ENCODE peak calls at places on chromosomes 1 and 21, in nine cellular contexts. D, B, Y, P, R, U, E, Q and A are unnamed samples.

GRCh38 chr21:45256912-45257672 is 30.6 kb downstream of the POFUT2 start:
- DNase-seq in B (no peak), P (no peak), D (no peak), R (no peak), Y (peak), Q (no peak), E (no peak), U (no peak), A (no peak)

GRCh38 chr1:60173006-60173405 is 99.4 kb upstream of the C1orf87 start:
- DNase-seq in Y (no peak), U (no peak), B (no peak), R (no peak), D (no peak), Q (no peak), E (no peak), P (no peak), A (no peak)

GRCh38 chr1:151443846-151444790 is 15.2 kb downstream of the POGZ start:
- DNase-seq in Q (peak), D (peak), P (peak), R (peak), B (peak), E (peak), U (peak), Y (peak), A (peak)

GRCh38 chr1:193212637-193213036 is 26.2 kb upstream of the B3GALT2 start:
- DNase-seq in Y (no peak), R (no peak), Q (no peak), P (no peak), U (no peak), B (no peak), D (no peak), E (no peak), A (no peak)

GRCh38 chr1:200558866-200559459 is 61.6 kb downstream of the KIF14 start:
- DNase-seq in R (no peak), B (no peak), D (peak), E (no peak), P (no peak), U (no peak), Y (peak), Q (no peak), A (peak)

GRCh38 chr1:78227705-78228260 is 182.0 kb downstream of the GIPC2 start:
- DNase-seq in Y (no peak), P (no peak), Q (no peak), R (no peak), D (no peak), E (no peak), U (no peak), B (no peak), A (no peak)

GRCh38 chr1:5907966-5908365 is 84.3 kb downstream of the NPHP4 start:
- DNase-seq in R (no peak), B (no peak), Q (peak), U (no peak), Y (no peak), P (no peak), E (no peak), D (no peak), A (no peak)

GRCh38 chr1:180815188-180815587 is 97.5 kb upstream of the KIAA1614 start:
- DNase-seq in E (no peak), D (no peak), B (no peak), U (no peak), P (no peak), R (no peak), Q (no peak), Y (no peak), A (no peak)

DNA sequence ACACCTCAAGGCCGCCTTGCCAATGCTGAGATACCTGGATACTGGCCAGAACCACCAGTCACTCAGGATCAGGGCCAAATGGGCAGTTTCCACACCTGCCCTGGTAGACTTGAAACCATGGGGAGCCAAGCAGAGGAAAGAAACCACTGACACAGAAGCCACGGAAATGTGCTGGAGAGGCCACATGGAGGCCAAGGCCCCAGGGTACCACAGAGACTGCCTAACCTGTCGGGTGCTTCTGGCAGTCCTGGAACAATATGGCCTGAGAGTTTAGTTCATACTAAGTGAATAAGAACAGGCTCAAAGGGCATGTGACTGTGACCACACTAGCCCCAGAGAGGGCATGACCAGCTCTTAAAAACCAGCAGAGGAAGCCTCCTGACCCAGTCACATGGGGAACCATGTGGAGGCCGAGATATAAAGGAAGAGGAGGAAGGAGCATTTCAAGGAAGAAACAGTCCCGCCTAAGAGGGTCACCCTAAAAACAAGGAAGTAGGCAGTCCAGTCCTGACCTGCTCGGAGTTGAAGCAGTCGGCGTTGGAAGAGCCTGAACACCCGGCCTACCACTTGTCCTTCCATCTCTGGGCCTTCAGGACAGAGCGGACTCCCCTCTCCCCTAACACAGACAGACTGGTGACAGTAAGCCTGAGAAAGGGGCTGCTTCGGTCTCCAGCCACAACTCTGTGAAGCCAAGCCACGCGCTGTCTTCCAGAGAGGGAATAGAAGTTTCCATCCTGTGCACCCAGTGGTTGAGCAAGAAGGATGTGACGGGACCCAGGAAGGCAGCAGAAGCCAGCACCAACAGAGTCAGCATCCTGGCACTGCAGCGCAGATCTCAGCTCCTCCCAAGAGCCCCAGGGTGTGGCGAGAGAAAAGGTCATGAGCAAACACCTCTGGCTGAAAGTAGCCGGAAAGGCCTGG is at the start of gene DENND2D:
- DNase-seq in B (peak), D (no peak), P (no peak), Y (no peak), E (peak), Q (peak), U (no peak), R (peak), A (no peak)
- H3K4me3 ChIP-seq in B (no peak), D (no peak), P (peak), Y (no peak), E (no peak), Q (peak), U (no peak), R (no peak), A (no peak)

DNA sequence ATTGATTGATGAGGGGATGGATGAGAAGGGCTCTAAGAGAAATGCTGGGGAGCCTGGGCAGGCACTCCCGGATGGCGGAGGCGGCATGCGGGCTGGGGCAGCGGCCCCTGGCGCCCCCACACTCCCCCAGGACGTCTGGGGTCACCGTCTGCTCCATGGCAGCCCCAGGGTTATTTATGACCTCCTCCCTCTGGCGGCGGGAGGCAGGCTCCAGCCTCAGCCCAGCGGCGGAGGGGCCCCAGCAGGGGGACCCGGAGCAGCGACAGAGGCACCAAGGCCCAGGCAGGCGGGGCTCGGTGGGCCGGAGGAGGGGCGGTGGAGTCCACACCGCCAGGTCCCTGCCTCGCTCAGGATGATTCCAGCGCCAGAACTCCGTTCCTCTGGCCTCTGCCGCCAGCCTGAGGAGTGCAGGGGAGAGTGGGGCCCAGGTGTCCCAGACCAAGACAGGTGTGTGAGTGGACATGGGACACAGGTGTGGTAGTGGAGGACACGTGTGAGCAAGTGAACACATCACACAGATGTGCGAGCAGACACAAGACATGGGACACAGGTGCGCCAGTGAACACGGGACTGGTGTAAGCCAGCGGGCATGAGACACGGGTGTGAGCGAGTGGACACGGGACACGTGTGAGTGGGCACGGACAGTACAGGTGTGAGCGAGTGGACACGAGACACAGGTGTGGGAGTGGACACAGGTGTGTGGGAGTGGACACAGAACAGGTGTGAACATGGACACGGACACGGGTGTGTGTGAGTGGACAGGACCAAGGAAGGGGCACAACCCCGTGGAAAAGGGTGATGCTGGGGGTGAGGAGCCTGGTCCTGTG is 2.5 kb upstream of the SAMD11 start:
- DNase-seq in Q (peak), Y (peak), U (peak), P (no peak), D (no peak), B (peak), E (peak), R (no peak), A (no peak)
- H3K4me3 ChIP-seq in Q (no peak), Y (no peak), U (peak), P (no peak), D (no peak), B (no peak), E (no peak), R (no peak), A (no peak)

GRCh38 chr1:27598288-27598687 is 5.7 kb downstream of the AHDC1 start:
- DNase-seq in D (no peak), E (peak), R (no peak), Y (peak), U (no peak), B (no peak), P (no peak), Q (peak), A (no peak)

GRCh38 chr1:27599605-27600499 is 4.1 kb downstream of the AHDC1 start:
- DNase-seq in E (peak), Y (no peak), Q (no peak), R (no peak), B (no peak), U (no peak), D (no peak), P (no peak), A (no peak)

GRCh38 chr1:27600500-27601175 is 3.3 kb downstream of the AHDC1 start:
- DNase-seq in B (no peak), U (no peak), R (no peak), D (no peak), Q (no peak), Y (peak), E (peak), P (no peak), A (no peak)

GRCh38 chr1:27597511-27598216 is 6.3 kb downstream of the AHDC1 start:
- DNase-seq in Y (peak), E (no peak), D (no peak), U (no peak), Q (no peak), B (no peak), R (no peak), P (no peak), A (no peak)

DNA sequence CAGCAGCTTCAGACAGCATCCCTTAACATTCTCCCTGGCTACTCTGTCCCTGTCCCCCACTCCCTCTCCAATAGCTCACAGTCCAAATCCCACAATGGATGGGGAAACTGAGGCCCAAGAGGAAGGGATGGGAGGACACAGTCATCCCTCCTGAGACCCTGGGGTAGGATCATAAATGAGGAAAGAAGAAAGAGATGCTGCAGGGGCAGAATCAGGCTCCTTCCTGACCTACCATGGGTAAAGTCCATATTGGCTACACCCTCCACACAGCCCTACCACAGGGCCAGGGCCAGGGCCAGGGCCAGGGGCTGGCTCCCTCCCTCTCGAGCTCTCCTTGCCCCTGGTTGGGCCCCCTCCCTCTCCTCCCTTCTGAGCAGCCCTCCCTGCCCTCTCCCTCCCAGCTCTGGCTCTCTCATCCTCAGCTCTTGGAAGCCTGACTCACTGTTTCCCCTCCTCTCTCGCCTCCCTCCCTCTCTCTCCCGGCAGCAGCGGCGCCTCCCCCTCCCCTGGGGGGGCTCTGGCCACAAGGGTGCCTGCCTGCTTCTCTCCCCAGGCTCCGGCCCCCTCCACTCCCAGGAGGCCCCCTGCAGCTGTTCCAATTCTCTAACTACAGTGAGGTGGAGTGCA is 4.9 kb downstream of the AHDC1 start:
- DNase-seq in D (no peak), P (no peak), Q (peak), Y (peak), R (peak), E (peak), U (peak), B (peak), A (no peak)
- H3K4me3 ChIP-seq in D (peak), P (no peak), Q (peak), Y (no peak), R (no peak), E (peak), U (no peak), B (no peak), A (peak)

GRCh38 chr1:10451286-10451685 is 1.5 kb downstream of the CORT start:
- DNase-seq in Q (no peak), R (no peak), E (no peak), Y (peak), B (no peak), D (no peak), P (no peak), U (peak), A (no peak)
- H3K4me3 ChIP-seq in Q (no peak), R (no peak), E (no peak), Y (peak), B (no peak), D (peak), P (no peak), U (no peak), A (peak)

DNA sequence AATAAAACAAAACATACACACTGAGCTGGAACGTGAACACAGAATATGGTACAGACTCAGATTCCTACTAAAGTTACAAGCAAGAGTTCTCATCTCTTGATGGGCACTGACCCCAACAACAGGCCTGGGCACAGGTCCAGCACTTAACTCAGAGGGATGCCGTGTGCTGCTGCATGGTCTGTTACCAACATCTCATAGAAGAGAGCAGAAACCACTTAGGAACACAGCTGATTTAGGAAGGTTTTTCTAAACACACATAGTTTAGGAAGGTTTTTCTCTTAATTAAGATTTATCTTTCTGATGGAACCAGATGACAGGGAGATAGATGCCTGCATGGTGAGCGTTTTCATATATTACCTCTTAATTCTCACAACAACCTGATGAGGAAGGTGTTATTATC is 1.5 kb downstream of the GCLM start:
- DNase-seq in Q (peak), U (no peak), Y (peak), D (peak), R (no peak), B (no peak), P (no peak), E (no peak), A (peak)
- H3K4me3 ChIP-seq in Q (peak), U (peak), Y (peak), D (peak), R (peak), B (peak), P (no peak), E (no peak), A (peak)

GRCh38 chr1:177600936-177601335 is 368.9 kb downstream of the SEC16B start:
- DNase-seq in E (no peak), U (no peak), Y (no peak), B (no peak), Q (no peak), P (no peak), R (no peak), D (no peak), A (no peak)
- H3K4me3 ChIP-seq in E (no peak), U (no peak), Y (no peak), B (no peak), Q (no peak), P (no peak), R (no peak), D (no peak), A (no peak)

GRCh38 chr1:35637401-35637809 is 3.9 kb downstream of the PSMB2 start:
- DNase-seq in U (no peak), P (peak), E (no peak), D (no peak), B (no peak), Q (no peak), R (no peak), Y (peak), A (no peak)
- H3K4me3 ChIP-seq in U (peak), P (peak), E (peak), D (peak), B (peak), Q (peak), R (peak), Y (peak), A (peak)

GRCh38 chr1:236425031-236425663 is 31.1 kb downstream of the EDARADD start:
- DNase-seq in B (no peak), E (no peak), Q (no peak), R (no peak), Y (no peak), P (no peak), U (no peak), D (no peak), A (no peak)
- H3K4me3 ChIP-seq in B (no peak), E (no peak), Q (no peak), R (no peak), Y (no peak), P (no peak), U (no peak), D (no peak), A (no peak)

GRCh38 chr1:67134692-67135091 is at the start of gene C1orf141:
- DNase-seq in E (no peak), R (no peak), D (no peak), U (no peak), B (peak), Q (peak), Y (peak), P (no peak), A (no peak)
- H3K4me3 ChIP-seq in E (no peak), R (no peak), D (peak), U (no peak), B (no peak), Q (peak), Y (peak), P (peak), A (peak)

GRCh38 chr1:45325816-45326506 is 734 bp upstream of the HPDL start:
- DNase-seq in B (no peak), P (no peak), Q (no peak), U (no peak), E (no peak), R (no peak), Y (peak), D (no peak), A (no peak)
- H3K4me3 ChIP-seq in B (no peak), P (no peak), Q (peak), U (no peak), E (no peak), R (peak), Y (no peak), D (peak), A (peak)